ENCODE peak calls at places on chromosomes 5 and 9, in eight cellular contexts. K is left ventricle myocardium inferior, C is astrocyte, T is AG04450, S is uterus, Q is lung, V is vagina, Z is mucosa of descending colon. M is an unnamed sample.

GRCh38 chr5:169980418-169981053 is at the start of gene INSYN2B:
- DNase-seq in K (peak), C (peak), T (peak), S (peak), Q (peak), V (no peak), Z (peak), M (peak)

GRCh38 chr5:180596668-180597231 is 5.5 kb upstream of the SCGB3A1 start:
- DNase-seq in K (no peak), C (no peak), T (no peak), S (no peak), Q (peak), V (no peak), Z (no peak), M (no peak)

GRCh38 chr5:109412981-109413402 is 3.2 kb upstream of the PJA2 start:
- DNase-seq in K (no peak), C (no peak), T (no peak), S (no peak), Q (no peak), V (no peak), Z (no peak), M (no peak)

GRCh38 chr5:170565077-170565476 is 61.3 kb downstream of the KCNIP1 start:
- DNase-seq in K (no peak), C (no peak), T (no peak), S (no peak), Q (no peak), V (no peak), Z (no peak), M (no peak)

GRCh38 chr9:135476561-135476960 is 3.0 kb upstream of the PPP1R26 start:
- DNase-seq in K (no peak), C (no peak), T (no peak), S (no peak), Q (no peak), V (no peak), Z (no peak), M (no peak)

GRCh38 chr5:64149268-64149667 is 16.4 kb upstream of the RNF180 start:
- DNase-seq in K (no peak), C (no peak), T (no peak), S (no peak), Q (no peak), V (no peak), Z (no peak), M (no peak)

GRCh38 chr5:79699766-79700400 is 10.2 kb downstream of the CMYA5 start:
- DNase-seq in K (no peak), C (no peak), T (no peak), S (no peak), Q (no peak), V (no peak), Z (no peak), M (no peak)

GRCh38 chr5:157478726-157479125 is 18.7 kb downstream of the NIPAL4 start:
- DNase-seq in K (no peak), C (no peak), T (no peak), S (no peak), Q (no peak), V (no peak), Z (no peak), M (no peak)

GRCh38 chr9:95750725-95751644 is 124.5 kb upstream of the ERCC6L2 start:
- DNase-seq in K (no peak), C (no peak), T (no peak), S (no peak), Q (no peak), V (no peak), Z (no peak), M (no peak)

GRCh38 chr5:76290321-76290757 is 112.7 kb upstream of the IQGAP2 start:
- DNase-seq in K (no peak), C (no peak), T (no peak), S (no peak), Q (no peak), V (no peak), Z (no peak), M (no peak)

GRCh38 chr9:105890046-105890822 is 195.9 kb downstream of the TMEM38B start:
- DNase-seq in K (no peak), C (peak), T (no peak), S (no peak), Q (no peak), V (no peak), Z (no peak), M (no peak)

GRCh38 chr9:19161257-19162025 is 34.1 kb upstream of the PLIN2 start:
- DNase-seq in K (no peak), C (peak), T (peak), S (peak), Q (peak), V (peak), Z (peak), M (peak)

GRCh38 chr5:79922626-79923025 is 68.4 kb downstream of the MTX3 start:
- DNase-seq in K (no peak), C (no peak), T (no peak), S (no peak), Q (no peak), V (no peak), Z (no peak), M (no peak)

GRCh38 chr5:96753848-96754247 is 53.9 kb downstream of the ERAP1 start:
- DNase-seq in K (no peak), C (no peak), T (no peak), S (no peak), Q (no peak), V (no peak), Z (no peak), M (no peak)

GRCh38 chr5:68395844-68396523 is 180.4 kb downstream of the PIK3R1 start:
- DNase-seq in K (no peak), C (no peak), T (no peak), S (no peak), Q (no peak), V (no peak), Z (peak), M (no peak)

GRCh38 chr9:107484117-107484723 is 5.3 kb downstream of the KLF4 start:
- DNase-seq in K (no peak), C (peak), T (peak), S (no peak), Q (no peak), V (no peak), Z (peak), M (peak)

GRCh38 chr5:148949871-148950863 is 112.7 kb downstream of the SH3TC2 start:
- DNase-seq in K (peak), C (no peak), T (no peak), S (no peak), Q (peak), V (no peak), Z (no peak), M (no peak)

GRCh38 chr5:154159343-154159742 is 31.2 kb upstream of the GALNT10 start:
- DNase-seq in K (no peak), C (peak), T (no peak), S (no peak), Q (no peak), V (no peak), Z (no peak), M (no peak)

GRCh38 chr5:170216262-170216864 is 16.4 kb upstream of the C5orf58 start:
- DNase-seq in K (no peak), C (peak), T (no peak), S (no peak), Q (no peak), V (no peak), Z (no peak), M (peak)

GRCh38 chr5:84724683-84725082 is 340.0 kb upstream of the EDIL3 start:
- DNase-seq in K (no peak), C (peak), T (peak), S (no peak), Q (no peak), V (no peak), Z (no peak), M (peak)

GRCh38 chr5:43044181-43044914 is 4.2 kb upstream of the ANXA2R start:
- DNase-seq in K (no peak), C (peak), T (no peak), S (no peak), Q (no peak), V (no peak), Z (no peak), M (no peak)

GRCh38 chr9:131395745-131396479 is 2.0 kb downstream of the PRRC2B start:
- DNase-seq in K (no peak), C (no peak), T (no peak), S (no peak), Q (no peak), V (no peak), Z (no peak), M (no peak)

GRCh38 chr9:34386656-34387055 is 10.0 kb upstream of the MYORG start:
- DNase-seq in K (no peak), C (no peak), T (no peak), S (no peak), Q (no peak), V (no peak), Z (no peak), M (no peak)

GRCh38 chr5:151155777-151156731 is 1.5 kb downstream of the ANXA6 start:
- DNase-seq in K (no peak), C (peak), T (no peak), S (no peak), Q (no peak), V (no peak), Z (no peak), M (peak)

GRCh38 chr5:61496406-61497307 is 164.6 kb downstream of the ZSWIM6 start:
- DNase-seq in K (no peak), C (peak), T (no peak), S (no peak), Q (no peak), V (no peak), Z (no peak), M (no peak)

GRCh38 chr5:38905516-38905915 is 59.7 kb downstream of the OSMR start:
- DNase-seq in K (no peak), C (no peak), T (no peak), S (no peak), Q (no peak), V (no peak), Z (no peak), M (no peak)

GRCh38 chr9:15697459-15697858 is 144.6 kb downstream of the CCDC171 start:
- DNase-seq in K (no peak), C (peak), T (peak), S (no peak), Q (no peak), V (no peak), Z (no peak), M (peak)

GRCh38 chr5:6088706-6089105 is 289.6 kb downstream of the MED10 start:
- DNase-seq in K (no peak), C (no peak), T (no peak), S (no peak), Q (no peak), V (peak), Z (no peak), M (no peak)

GRCh38 chr9:97873877-97874276 is 20.9 kb downstream of the FOXE1 start:
- DNase-seq in K (no peak), C (peak), T (no peak), S (no peak), Q (no peak), V (no peak), Z (no peak), M (no peak)

GRCh38 chr9:108367188-108367587 is 488.6 kb downstream of the ACTL7B start:
- DNase-seq in K (no peak), C (no peak), T (no peak), S (no peak), Q (no peak), V (no peak), Z (no peak), M (no peak)

GRCh38 chr9:71826289-71826688 is 58.0 kb upstream of the CEMIP2 start:
- DNase-seq in K (no peak), C (peak), T (no peak), S (no peak), Q (no peak), V (no peak), Z (no peak), M (no peak)

GRCh38 chr9:134563397-134563796 is 78.2 kb upstream of the COL5A1 start:
- DNase-seq in K (no peak), C (no peak), T (no peak), S (no peak), Q (no peak), V (peak), Z (no peak), M (no peak)

GRCh38 chr9:93884808-93885207 is 70.3 kb downstream of the BARX1 start:
- DNase-seq in K (no peak), C (no peak), T (no peak), S (no peak), Q (no peak), V (no peak), Z (no peak), M (no peak)

GRCh38 chr5:2755811-2756210 is 4.3 kb upstream of the IRX2 start:
- DNase-seq in K (no peak), C (no peak), T (no peak), S (no peak), Q (no peak), V (peak), Z (no peak), M (no peak)

GRCh38 chr5:151082976-151083651 is 2.3 kb upstream of the TNIP1 start:
- DNase-seq in K (no peak), C (no peak), T (no peak), S (no peak), Q (peak), V (no peak), Z (peak), M (no peak)

GRCh38 chr5:168532471-168532870 is 3.4 kb downstream of the FBLL1 start:
- DNase-seq in K (no peak), C (no peak), T (no peak), S (no peak), Q (no peak), V (no peak), Z (no peak), M (no peak)

GRCh38 chr5:19853616-19854240 is 134.3 kb downstream of the CDH18 start:
- DNase-seq in K (no peak), C (peak), T (peak), S (no peak), Q (no peak), V (no peak), Z (no peak), M (peak)

GRCh38 chr9:134551657-134552348 is 89.8 kb upstream of the COL5A1 start:
- DNase-seq in K (peak), C (peak), T (no peak), S (no peak), Q (no peak), V (no peak), Z (no peak), M (peak)

DNA sequence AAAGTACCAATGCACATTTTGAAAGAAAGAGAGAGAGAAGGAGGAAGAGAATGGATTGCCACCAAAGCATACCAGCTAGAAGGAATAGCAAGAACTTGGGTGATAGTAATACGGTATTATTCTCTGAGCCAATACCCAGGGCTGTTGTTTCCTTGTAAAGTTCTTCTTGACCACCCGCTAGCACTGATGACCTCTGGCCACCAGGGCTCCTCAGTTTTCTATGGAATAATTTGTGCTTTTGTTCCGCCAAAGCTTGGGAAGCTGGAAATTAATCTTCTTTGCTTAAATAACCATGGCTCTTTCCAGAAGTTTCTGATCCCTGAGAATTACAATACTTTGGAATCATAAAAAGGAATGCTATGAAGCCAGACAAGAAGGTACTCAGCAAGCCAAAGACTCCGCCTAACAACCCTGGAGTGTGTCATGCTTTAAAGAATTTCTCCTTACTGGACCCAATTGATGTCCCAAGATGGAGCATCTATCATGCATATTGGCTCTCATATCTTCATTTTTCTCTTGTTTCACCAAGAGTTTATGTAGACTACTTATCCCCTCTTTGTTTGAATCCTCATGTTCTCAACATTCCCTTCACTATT is 29.8 kb downstream of the OR2K2 start:
- DNase-seq in K (no peak), C (no peak), T (no peak), S (no peak), Q (no peak), V (no peak), Z (no peak), M (no peak)
- TF ChIP-seq CTCF in K (no peak), C (no peak), T (no peak), S (no peak), Q (no peak), V (no peak), Z (no peak), M (no peak)

GRCh38 chr9:133129001-133129799 is 8.2 kb upstream of the RALGDS start:
- DNase-seq in K (no peak), C (no peak), T (no peak), S (no peak), Q (no peak), V (no peak), Z (peak), M (no peak)

GRCh38 chr9:133127340-133127981 is 6.4 kb upstream of the RALGDS start:
- DNase-seq in K (no peak), C (peak), T (no peak), S (peak), Q (peak), V (no peak), Z (peak), M (no peak)

GRCh38 chr9:133125706-133126696 is 5.0 kb upstream of the RALGDS start:
- DNase-seq in K (no peak), C (peak), T (no peak), S (peak), Q (no peak), V (no peak), Z (no peak), M (no peak)

GRCh38 chr9:133128152-133128551 is 7.1 kb upstream of the RALGDS start:
- DNase-seq in K (no peak), C (no peak), T (no peak), S (no peak), Q (no peak), V (no peak), Z (peak), M (no peak)

GRCh38 chr9:133126697-133127339 is 5.8 kb upstream of the RALGDS start:
- DNase-seq in K (no peak), C (no peak), T (no peak), S (no peak), Q (no peak), V (no peak), Z (peak), M (no peak)
- H3K4me3 ChIP-seq in K (peak), C (no peak), T (no peak), S (no peak), Q (no peak), V (peak), Z (no peak), M (peak)

GRCh38 chr5:167355370-167355769 is 936.1 kb upstream of the WWC1 start:
- DNase-seq in K (no peak), C (no peak), T (no peak), S (no peak), Q (no peak), V (no peak), Z (no peak), M (no peak)
- TF ChIP-seq CTCF in K (no peak), C (no peak), T (no peak), S (no peak), Q (no peak), V (no peak), Z (no peak), M (no peak)

GRCh38 chr5:171842006-171842776 is 56.6 kb downstream of the SMIM23 start:
- DNase-seq in K (no peak), C (no peak), T (no peak), S (no peak), Q (no peak), V (no peak), Z (no peak), M (no peak)
- H3K4me3 ChIP-seq in K (peak), C (no peak), T (no peak), S (no peak), Q (no peak), V (no peak), Z (no peak), M (no peak)

GRCh38 chr5:135173662-135174290 is 139.7 kb upstream of the PITX1 start:
- DNase-seq in K (no peak), C (no peak), T (no peak), S (no peak), Q (no peak), V (no peak), Z (no peak), M (no peak)
- TF ChIP-seq CTCF in K (no peak), C (no peak), T (no peak), S (no peak), Q (no peak), V (no peak), Z (no peak), M (no peak)

DNA sequence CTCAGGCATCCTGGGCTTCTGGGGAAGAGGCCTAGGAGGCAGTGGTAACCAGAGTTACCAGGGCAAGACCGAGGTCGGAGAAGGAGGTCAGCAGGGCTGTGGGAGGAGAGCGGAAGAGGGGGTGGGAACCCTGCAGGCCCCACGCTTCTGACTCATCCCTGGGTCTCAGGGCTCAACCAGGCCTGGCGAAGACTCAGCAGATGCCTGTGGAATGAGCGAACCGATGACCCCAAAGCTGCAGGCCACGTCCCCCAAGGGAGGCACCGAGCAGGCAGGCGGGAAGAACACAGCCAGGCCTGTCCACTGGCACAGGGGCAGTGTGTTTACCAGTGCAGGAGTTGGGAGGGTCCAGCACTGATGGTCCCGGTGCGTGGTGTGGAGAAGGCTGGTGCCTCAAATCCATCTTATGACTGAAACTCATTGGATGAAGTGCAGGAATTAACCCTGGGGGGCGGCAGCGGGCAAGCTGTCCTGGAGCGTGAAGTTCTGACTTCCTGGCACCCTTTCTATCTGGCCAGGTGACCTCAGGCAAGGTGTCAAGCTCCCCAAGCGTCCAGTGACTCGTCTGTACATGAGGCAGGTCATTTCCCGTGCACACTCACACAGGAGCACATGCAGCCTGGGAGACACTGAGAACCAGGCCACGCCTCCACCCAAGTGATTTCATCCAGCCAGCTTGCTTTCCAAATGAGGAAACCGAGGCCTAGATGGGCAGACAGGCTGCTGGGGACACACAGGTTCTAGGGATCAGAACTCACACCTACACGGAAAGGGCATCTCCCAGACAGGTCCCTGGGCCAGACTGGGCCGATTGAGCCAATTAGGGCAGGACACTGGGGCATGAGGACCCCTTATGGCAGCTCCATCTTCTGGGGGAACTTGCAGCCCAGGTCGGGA is 69.1 kb downstream of the ADAMTS2 start:
- DNase-seq in K (peak), C (peak), T (peak), S (peak), Q (peak), V (peak), Z (peak), M (peak)
- H3K4me3 ChIP-seq in K (no peak), C (no peak), T (no peak), S (no peak), Q (no peak), V (no peak), Z (no peak), M (no peak)

GRCh38 chr5:179274321-179275315 is 70.6 kb downstream of the ADAMTS2 start:
- DNase-seq in K (no peak), C (no peak), T (no peak), S (peak), Q (no peak), V (no peak), Z (no peak), M (no peak)
- TF ChIP-seq CTCF in K (no peak), C (no peak), T (peak), S (no peak), Q (no peak), V (no peak), Z (no peak), M (peak)

DNA sequence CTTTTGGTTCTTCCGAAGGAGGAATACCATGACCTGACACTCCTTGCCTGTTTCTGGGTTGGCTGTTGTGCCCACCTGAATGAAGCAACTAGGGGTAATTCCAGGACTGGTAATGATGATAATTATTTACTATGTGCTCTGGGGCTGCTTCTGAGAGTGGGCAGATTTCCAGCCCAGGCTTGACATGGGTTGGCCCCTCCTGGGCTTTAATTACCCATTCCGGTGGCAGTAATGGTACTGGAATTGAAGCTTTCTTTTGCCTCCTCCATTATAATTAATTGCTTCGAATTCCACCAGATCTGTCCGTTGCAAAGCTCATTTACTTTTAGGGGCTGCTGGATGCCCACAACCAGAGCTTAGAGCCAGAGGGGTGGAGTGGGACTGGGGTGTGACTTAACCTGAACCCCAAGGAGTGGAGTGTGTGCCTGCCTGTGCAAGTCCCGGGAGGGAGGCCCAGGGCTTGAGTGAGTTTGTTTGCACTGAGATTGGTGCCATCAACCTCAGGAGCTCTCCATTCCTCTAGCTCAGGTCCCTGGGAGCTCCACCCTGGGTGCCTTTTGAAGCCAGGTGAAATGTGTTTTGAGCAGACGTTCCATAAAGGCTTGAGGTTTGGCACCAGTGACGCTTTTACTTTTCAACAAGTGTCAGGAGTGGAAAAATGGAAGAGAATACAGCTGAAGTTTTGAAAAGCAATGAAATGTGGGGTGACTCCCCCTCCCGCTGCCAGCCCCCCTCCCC is 214.6 kb downstream of the PDZD2 start:
- DNase-seq in K (no peak), C (no peak), T (no peak), S (no peak), Q (peak), V (no peak), Z (no peak), M (no peak)
- H3K4me3 ChIP-seq in K (peak), C (no peak), T (no peak), S (no peak), Q (no peak), V (peak), Z (no peak), M (no peak)

M was measured in AG04449.